ENCODE peak calls at places on chromosomes 7 and 10, in six cellular contexts. B is progenitor cell of endocrine pancreas, V is chondrocyte, T is RWPE1, C is IMR-90, A is upper lobe of right lung. P is an unnamed sample.
A peak's percentile ranks its signal among the peaks of the same experiment; 100 is the strongest.

GRCh38 chr10:3095373-3096139 is 28.2 kb downstream of the PFKP start:
- DNase-seq in B (no peak), V (no peak), T (peak; percentile 87), C (peak; percentile 100), A (no peak), P (no peak)

GRCh38 chr7:143369678-143370651 is 7.5 kb upstream of the FAM131B start:
- DNase-seq in B (no peak), V (no peak), T (no peak), C (no peak), A (no peak), P (no peak)

GRCh38 chr10:89164080-89164479 is 43.0 kb downstream of the CH25H start:
- DNase-seq in B (no peak), V (no peak), T (no peak), C (no peak), A (no peak), P (no peak)

GRCh38 chr10:68526634-68527132 is 640 bp downstream of the SLC25A16 start:
- DNase-seq in B (no peak), V (no peak), T (no peak), C (no peak), A (no peak), P (no peak)

GRCh38 chr10:27699778-27700177 is 45.8 kb downstream of the MKX start:
- DNase-seq in B (no peak), V (no peak), T (no peak), C (peak; percentile 52), A (no peak), P (no peak)

GRCh38 chr7:150952331-150953050 is 25.6 kb downstream of the KCNH2 start:
- DNase-seq in B (no peak), V (peak; percentile 91), T (no peak), C (no peak), A (no peak), P (peak; percentile 7)

GRCh38 chr10:95183451-95184230 is 10.4 kb upstream of the ACSM6 start:
- DNase-seq in B (peak; percentile 92), V (peak; percentile 92), T (peak; percentile 89), C (peak; percentile 71), A (peak; percentile 96), P (peak; percentile 94)

GRCh38 chr10:77574436-77574835 is 63.2 kb downstream of the KCNMA1 start:
- DNase-seq in B (no peak), V (no peak), T (no peak), C (no peak), A (no peak), P (no peak)

GRCh38 chr7:80681272-80681885 is 42.9 kb downstream of the CD36 start:
- DNase-seq in B (no peak), V (no peak), T (peak; percentile 36), C (peak; percentile 35), A (no peak), P (no peak)
- TF ChIP-seq CTCF in B (peak; percentile 53), V (peak; percentile 82), T (peak; percentile 65), C (peak; percentile 56), A (peak; percentile 49), P (peak; percentile 70)

DNA sequence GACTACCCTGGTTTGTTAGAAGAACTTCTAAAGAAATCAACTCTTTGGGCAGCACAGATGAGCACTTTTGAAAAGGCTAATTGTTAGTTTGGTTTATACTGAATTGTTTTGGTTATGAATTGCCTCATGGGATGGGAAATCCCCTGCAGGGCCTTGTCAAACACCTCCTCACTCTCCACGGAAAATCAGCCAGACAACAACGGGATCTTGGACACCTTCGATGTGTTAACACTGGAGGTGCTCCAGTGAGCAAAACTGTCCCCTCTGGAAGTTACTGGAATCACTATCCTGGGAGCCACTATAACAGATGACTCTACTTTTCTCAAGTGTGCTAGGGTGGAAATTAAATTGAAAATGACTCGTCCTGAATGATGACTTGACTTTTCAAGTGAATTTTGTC is 38.7 kb downstream of the CDK6 start:
- DNase-seq in B (no peak), V (no peak), T (no peak), C (peak; percentile 64), A (no peak), P (no peak)
- TF ChIP-seq CTCF in B (no peak), V (peak; percentile 28), T (no peak), C (peak; percentile 10), A (no peak), P (no peak)

GRCh38 chr7:9091282-9091681 is 657.9 kb downstream of the NXPH1 start:
- DNase-seq in B (no peak), V (no peak), T (no peak), C (no peak), A (no peak), P (no peak)
- TF ChIP-seq CTCF in B (no peak), V (no peak), T (no peak), C (no peak), A (no peak), P (no peak)

GRCh38 chr7:4682621-4683042 is 537 bp downstream of the FOXK1 start:
- DNase-seq in B (no peak), V (peak; percentile 92), T (no peak), C (peak; percentile 47), A (peak; percentile 83), P (peak; percentile 58)

GRCh38 chr7:4683884-4684565 is 1.9 kb downstream of the FOXK1 start:
- DNase-seq in B (no peak), V (no peak), T (peak; percentile 82), C (peak; percentile 87), A (peak; percentile 77), P (no peak)

GRCh38 chr7:4681218-4681851 is 760 bp upstream of the FOXK1 start:
- DNase-seq in B (no peak), V (no peak), T (no peak), C (no peak), A (no peak), P (no peak)

GRCh38 chr7:4683043-4683883 is 1.2 kb downstream of the FOXK1 start:
- DNase-seq in B (no peak), V (peak; percentile 92), T (peak; percentile 45), C (no peak), A (peak; percentile 69), P (peak; percentile 24)

DNA sequence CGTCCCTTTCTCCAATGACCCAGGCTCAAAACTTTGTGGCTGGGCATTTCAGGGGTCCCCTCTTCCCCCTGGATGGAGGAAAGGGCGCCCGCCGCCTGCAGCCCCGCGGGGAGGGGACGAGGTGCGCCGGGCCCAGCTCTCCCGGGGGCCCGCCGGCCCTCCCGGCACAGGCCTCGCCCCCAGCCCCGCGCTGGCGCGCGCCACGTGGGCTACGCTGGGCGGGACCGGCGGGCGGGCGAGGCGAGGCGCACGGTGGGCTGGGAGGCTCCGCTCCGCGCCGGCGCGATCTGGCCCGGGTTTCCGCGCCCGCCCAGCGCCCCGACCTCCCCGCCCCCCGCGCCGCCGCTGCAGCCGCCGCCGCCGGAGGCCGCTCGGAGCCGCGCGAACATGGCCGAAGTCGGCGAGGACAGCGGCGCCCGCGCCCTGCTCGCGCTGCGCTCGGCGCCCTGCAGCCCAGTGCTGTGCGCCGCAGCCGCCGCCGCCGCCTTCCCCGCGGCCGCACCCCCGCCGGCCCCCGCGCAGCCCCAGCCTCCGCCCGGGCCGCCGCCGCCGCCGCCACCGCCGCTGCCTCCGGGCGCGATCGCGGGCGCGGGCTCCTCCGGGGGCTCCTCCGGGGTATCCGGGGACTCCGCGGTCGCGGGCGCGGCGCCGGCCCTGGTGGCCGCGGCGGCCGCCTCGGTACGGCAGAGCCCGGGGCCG is at the start of gene FOXK1:
- DNase-seq in B (peak; percentile 61), V (peak; percentile 87), T (peak; percentile 69), C (peak; percentile 65), A (peak; percentile 91), P (peak; percentile 89)
- TF ChIP-seq CTCF in B (no peak), V (no peak), T (no peak), C (peak; percentile 11), A (no peak), P (no peak)

P was measured in glutamatergic neuron.